ENCODE peak calls at places on chromosome 13, in five cellular contexts. One of them, this sample, is unnamed.

GRCh38 chr13:19596960-19597361 is 35.6 kb upstream of the TPTE2 start:
- DNase-seq in left ventricle myocardium inferior: no peak
- DNase-seq in AG04450: no peak
- DNase-seq in fibroblast of lung: peak
- DNase-seq in ovary: no peak
- DNase-seq in this sample: no peak

GRCh38 chr13:73983109-73983508 is 151.1 kb downstream of the KLF12 start:
- DNase-seq in left ventricle myocardium inferior: no peak
- DNase-seq in AG04450: no peak
- DNase-seq in fibroblast of lung: no peak
- DNase-seq in ovary: no peak
- DNase-seq in this sample: no peak

GRCh38 chr13:33606692-33607091 is 211.3 kb upstream of the RFC3 start:
- DNase-seq in left ventricle myocardium inferior: no peak
- DNase-seq in AG04450: no peak
- DNase-seq in fibroblast of lung: no peak
- DNase-seq in ovary: no peak
- DNase-seq in this sample: no peak

GRCh38 chr13:51590966-51591627 is 6.8 kb downstream of the WDFY2 start:
- DNase-seq in left ventricle myocardium inferior: no peak
- DNase-seq in AG04450: peak
- DNase-seq in fibroblast of lung: peak
- DNase-seq in ovary: no peak
- DNase-seq in this sample: peak

GRCh38 chr13:18212873-18213272 is 968.8 kb downstream of the TUBA3C start:
- DNase-seq in left ventricle myocardium inferior: no peak
- DNase-seq in AG04450: peak
- DNase-seq in fibroblast of lung: no peak
- DNase-seq in ovary: no peak
- DNase-seq in this sample: no peak

GRCh38 chr13:107031691-107032090 is 463.8 kb upstream of the ARGLU1 start:
- DNase-seq in left ventricle myocardium inferior: no peak
- DNase-seq in AG04450: no peak
- DNase-seq in fibroblast of lung: no peak
- DNase-seq in ovary: no peak
- DNase-seq in this sample: no peak

GRCh38 chr13:114095486-114095885 is 36.9 kb downstream of the RASA3 start:
- DNase-seq in left ventricle myocardium inferior: no peak
- DNase-seq in AG04450: no peak
- DNase-seq in fibroblast of lung: no peak
- DNase-seq in ovary: no peak
- DNase-seq in this sample: peak

GRCh38 chr13:52862358-52863206 is 14.1 kb upstream of the PCDH8 start:
- DNase-seq in left ventricle myocardium inferior: no peak
- DNase-seq in AG04450: no peak
- DNase-seq in fibroblast of lung: no peak
- DNase-seq in ovary: no peak
- DNase-seq in this sample: no peak

GRCh38 chr13:48942131-48942530 is 33.6 kb upstream of the FNDC3A start:
- DNase-seq in left ventricle myocardium inferior: no peak
- DNase-seq in AG04450: peak
- DNase-seq in fibroblast of lung: peak
- DNase-seq in ovary: no peak
- DNase-seq in this sample: no peak

GRCh38 chr13:35086667-35087066 is 144.6 kb downstream of the NBEA start:
- DNase-seq in left ventricle myocardium inferior: no peak
- DNase-seq in AG04450: no peak
- DNase-seq in fibroblast of lung: peak
- DNase-seq in ovary: no peak
- DNase-seq in this sample: no peak

GRCh38 chr13:99086869-99087129 is 108.9 kb upstream of the DOCK9 start:
- DNase-seq in left ventricle myocardium inferior: peak
- DNase-seq in AG04450: no peak
- DNase-seq in fibroblast of lung: peak
- DNase-seq in ovary: peak
- DNase-seq in this sample: no peak

GRCh38 chr13:42041684-42042035 is 6.8 kb upstream of the DGKH start:
- DNase-seq in left ventricle myocardium inferior: peak
- DNase-seq in AG04450: no peak
- DNase-seq in fibroblast of lung: peak
- DNase-seq in ovary: peak
- DNase-seq in this sample: peak

GRCh38 chr13:72530471-72530870 is 197.0 kb downstream of the MZT1 start:
- DNase-seq in left ventricle myocardium inferior: no peak
- DNase-seq in AG04450: no peak
- DNase-seq in fibroblast of lung: peak
- DNase-seq in ovary: no peak
- DNase-seq in this sample: no peak

GRCh38 chr13:81396172-81396571 is 1055.2 kb upstream of the SPRY2 start:
- DNase-seq in left ventricle myocardium inferior: no peak
- DNase-seq in AG04450: no peak
- DNase-seq in fibroblast of lung: no peak
- DNase-seq in ovary: no peak
- DNase-seq in this sample: no peak

GRCh38 chr13:47932953-47933687 is 68.0 kb downstream of the SUCLA2 start:
- DNase-seq in left ventricle myocardium inferior: no peak
- DNase-seq in AG04450: no peak
- DNase-seq in fibroblast of lung: no peak
- DNase-seq in ovary: no peak
- DNase-seq in this sample: no peak

GRCh38 chr13:114038211-114038613 is 64.3 kb upstream of the C13orf46 start:
- DNase-seq in left ventricle myocardium inferior: peak
- DNase-seq in AG04450: no peak
- DNase-seq in fibroblast of lung: no peak
- DNase-seq in ovary: no peak
- DNase-seq in this sample: no peak

GRCh38 chr13:62613819-62614218 is 1198.2 kb upstream of the PCDH20 start:
- DNase-seq in left ventricle myocardium inferior: no peak
- DNase-seq in AG04450: no peak
- DNase-seq in fibroblast of lung: no peak
- DNase-seq in ovary: no peak
- DNase-seq in this sample: no peak

GRCh38 chr13:42333613-42334328 is 61.8 kb downstream of the AKAP11 start:
- DNase-seq in left ventricle myocardium inferior: no peak
- DNase-seq in AG04450: no peak
- DNase-seq in fibroblast of lung: peak
- DNase-seq in ovary: no peak
- DNase-seq in this sample: no peak

GRCh38 chr13:82833928-82834327 is 1048.3 kb downstream of the SLITRK1 start:
- DNase-seq in left ventricle myocardium inferior: no peak
- DNase-seq in AG04450: peak
- DNase-seq in fibroblast of lung: peak
- DNase-seq in ovary: no peak
- DNase-seq in this sample: no peak

GRCh38 chr13:110726726-110727125 is 13.2 kb downstream of the ING1 start:
- DNase-seq in left ventricle myocardium inferior: no peak
- DNase-seq in AG04450: no peak
- DNase-seq in fibroblast of lung: no peak
- DNase-seq in ovary: no peak
- DNase-seq in this sample: no peak

GRCh38 chr13:29435125-29435911 is 160.2 kb downstream of the SLC7A1 start:
- DNase-seq in left ventricle myocardium inferior: no peak
- DNase-seq in AG04450: peak
- DNase-seq in fibroblast of lung: peak
- DNase-seq in ovary: no peak
- DNase-seq in this sample: peak

GRCh38 chr13:21240586-21240985 is 64.1 kb downstream of the MRPL57 start:
- DNase-seq in left ventricle myocardium inferior: no peak
- DNase-seq in AG04450: no peak
- DNase-seq in fibroblast of lung: peak
- DNase-seq in ovary: no peak
- DNase-seq in this sample: no peak

GRCh38 chr13:78660130-78660857 is 1.3 kb upstream of the OBI1 start:
- DNase-seq in left ventricle myocardium inferior: no peak
- DNase-seq in AG04450: no peak
- DNase-seq in fibroblast of lung: peak
- DNase-seq in ovary: peak
- DNase-seq in this sample: no peak

GRCh38 chr13:23610187-23610576 is 40.0 kb downstream of the TNFRSF19 start:
- DNase-seq in left ventricle myocardium inferior: peak
- DNase-seq in AG04450: no peak
- DNase-seq in fibroblast of lung: peak
- DNase-seq in ovary: no peak
- DNase-seq in this sample: no peak

DNA sequence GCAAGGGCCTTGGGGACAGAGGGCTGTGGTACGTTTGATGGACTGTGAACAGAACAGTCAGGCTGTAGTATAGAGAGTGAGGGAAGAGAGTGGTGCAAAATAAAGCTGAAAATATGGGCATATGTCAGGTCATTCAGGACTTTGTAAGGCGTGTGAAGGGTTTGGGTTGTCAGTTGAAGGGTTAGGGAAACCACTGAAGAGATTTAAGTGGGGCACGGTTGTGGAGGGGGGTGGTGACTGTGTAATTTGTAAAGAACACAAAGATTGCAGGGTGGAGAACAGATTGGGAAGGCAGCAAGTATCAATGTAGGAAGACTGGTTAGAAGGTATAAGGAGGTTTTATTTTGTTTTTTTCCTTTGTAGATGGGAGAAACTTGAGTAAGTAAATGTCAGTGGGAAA is 349.8 kb downstream of the DLEU7 start:
- DNase-seq in left ventricle myocardium inferior: no peak
- DNase-seq in AG04450: no peak
- DNase-seq in fibroblast of lung: no peak
- DNase-seq in ovary: no peak
- DNase-seq in this sample: no peak
- H3K4me3 ChIP-seq in left ventricle myocardium inferior: no peak
- H3K4me3 ChIP-seq in AG04450: no peak
- H3K4me3 ChIP-seq in fibroblast of lung: no peak
- H3K4me3 ChIP-seq in ovary: no peak
- H3K4me3 ChIP-seq in this sample: no peak

GRCh38 chr13:44326961-44327360 is 46.7 kb upstream of the SERP2 start:
- DNase-seq in left ventricle myocardium inferior: no peak
- DNase-seq in AG04450: no peak
- DNase-seq in fibroblast of lung: no peak
- DNase-seq in ovary: no peak
- DNase-seq in this sample: no peak

GRCh38 chr13:44320611-44321010 is 53.0 kb upstream of the SERP2 start:
- DNase-seq in left ventricle myocardium inferior: no peak
- DNase-seq in AG04450: no peak
- DNase-seq in fibroblast of lung: no peak
- DNase-seq in ovary: no peak
- DNase-seq in this sample: no peak

GRCh38 chr13:44321961-44322360 is 51.7 kb upstream of the SERP2 start:
- DNase-seq in left ventricle myocardium inferior: no peak
- DNase-seq in AG04450: no peak
- DNase-seq in fibroblast of lung: no peak
- DNase-seq in ovary: no peak
- DNase-seq in this sample: no peak

GRCh38 chr13:44323754-44324153 is 49.9 kb upstream of the SERP2 start:
- DNase-seq in left ventricle myocardium inferior: no peak
- DNase-seq in AG04450: no peak
- DNase-seq in fibroblast of lung: no peak
- DNase-seq in ovary: no peak
- DNase-seq in this sample: no peak

DNA sequence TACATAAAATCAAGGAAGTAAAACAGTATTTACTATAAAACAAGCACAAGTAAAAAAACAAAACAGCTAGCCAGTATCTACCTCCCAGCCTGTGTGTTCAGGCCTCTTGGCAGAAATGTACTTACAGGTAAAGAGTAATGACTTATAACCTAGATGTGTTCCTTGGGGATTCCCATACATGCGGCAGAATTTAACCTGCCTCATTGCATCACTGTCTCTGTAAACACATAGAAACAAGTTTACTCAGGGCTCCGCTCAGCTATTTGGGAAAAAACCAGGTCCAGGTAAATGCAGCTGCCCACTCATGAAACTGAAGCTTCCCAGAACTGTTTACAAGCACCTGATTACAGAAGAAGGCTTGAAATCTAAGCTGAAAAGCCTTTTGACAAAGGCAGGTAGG is 50.7 kb upstream of the SERP2 start:
- DNase-seq in left ventricle myocardium inferior: no peak
- DNase-seq in AG04450: no peak
- DNase-seq in fibroblast of lung: no peak
- DNase-seq in ovary: no peak
- DNase-seq in this sample: no peak
- H3K27ac ChIP-seq in left ventricle myocardium inferior: no peak
- H3K27ac ChIP-seq in AG04450: no peak
- H3K27ac ChIP-seq in fibroblast of lung: no peak
- H3K27ac ChIP-seq in ovary: no peak
- H3K27ac ChIP-seq in this sample: no peak

GRCh38 chr13:27005976-27006518 is 165.6 kb downstream of the USP12 start:
- DNase-seq in left ventricle myocardium inferior: no peak
- DNase-seq in AG04450: no peak
- DNase-seq in fibroblast of lung: no peak
- DNase-seq in ovary: no peak
- DNase-seq in this sample: no peak
- H3K4me3 ChIP-seq in left ventricle myocardium inferior: peak
- H3K4me3 ChIP-seq in AG04450: no peak
- H3K4me3 ChIP-seq in fibroblast of lung: no peak
- H3K4me3 ChIP-seq in ovary: no peak
- H3K4me3 ChIP-seq in this sample: no peak

GRCh38 chr13:36323408-36323807 is 22.8 kb downstream of the SPART start:
- DNase-seq in left ventricle myocardium inferior: no peak
- DNase-seq in AG04450: no peak
- DNase-seq in fibroblast of lung: no peak
- DNase-seq in ovary: no peak
- DNase-seq in this sample: no peak

GRCh38 chr13:36323951-36324566 is 22.1 kb downstream of the SPART start:
- DNase-seq in left ventricle myocardium inferior: no peak
- DNase-seq in AG04450: no peak
- DNase-seq in fibroblast of lung: peak
- DNase-seq in ovary: no peak
- DNase-seq in this sample: no peak

GRCh38 chr13:36328821-36329220 is 17.4 kb downstream of the SPART start:
- DNase-seq in left ventricle myocardium inferior: no peak
- DNase-seq in AG04450: no peak
- DNase-seq in fibroblast of lung: no peak
- DNase-seq in ovary: no peak
- DNase-seq in this sample: no peak

GRCh38 chr13:36329355-36329754 is 16.8 kb downstream of the SPART start:
- DNase-seq in left ventricle myocardium inferior: no peak
- DNase-seq in AG04450: no peak
- DNase-seq in fibroblast of lung: no peak
- DNase-seq in ovary: no peak
- DNase-seq in this sample: no peak

DNA sequence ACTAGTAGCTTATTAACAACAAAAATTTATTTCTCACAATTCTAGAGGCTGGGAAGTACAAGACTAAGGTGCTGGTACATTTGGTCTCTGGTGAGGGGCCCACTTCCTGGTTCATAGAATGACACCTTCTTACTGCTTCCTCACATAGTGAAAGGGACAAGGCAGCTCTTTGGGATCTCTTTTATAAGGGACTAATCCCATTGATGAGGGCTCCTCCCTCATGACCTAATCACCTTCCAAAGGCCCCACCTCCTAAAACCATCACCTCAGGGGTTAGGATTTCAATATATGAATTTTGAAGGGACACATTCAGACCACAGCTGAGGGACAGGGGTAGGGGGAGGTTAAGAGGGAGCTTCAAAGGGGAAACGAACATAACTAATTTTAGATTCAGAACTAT is 20.3 kb downstream of the SPART start:
- DNase-seq in left ventricle myocardium inferior: no peak
- DNase-seq in AG04450: no peak
- DNase-seq in fibroblast of lung: no peak
- DNase-seq in ovary: no peak
- DNase-seq in this sample: no peak
- H3K27ac ChIP-seq in left ventricle myocardium inferior: no peak
- H3K27ac ChIP-seq in AG04450: no peak
- H3K27ac ChIP-seq in fibroblast of lung: no peak
- H3K27ac ChIP-seq in ovary: no peak
- H3K27ac ChIP-seq in this sample: no peak

GRCh38 chr13:50127017-50127725 is 111.9 kb downstream of the KCNRG start:
- DNase-seq in left ventricle myocardium inferior: peak
- DNase-seq in AG04450: no peak
- DNase-seq in fibroblast of lung: peak
- DNase-seq in ovary: peak
- DNase-seq in this sample: peak
- H3K4me3 ChIP-seq in left ventricle myocardium inferior: peak
- H3K4me3 ChIP-seq in AG04450: peak
- H3K4me3 ChIP-seq in fibroblast of lung: peak
- H3K4me3 ChIP-seq in ovary: peak
- H3K4me3 ChIP-seq in this sample: peak

This sample was measured in uterus.